ENCODE peak calls at places on chromosomes 13 and 19, in nine cellular contexts. B is breast epithelium; V is activated naive CD8-positive, alpha-beta T cell treated with anti-CD3 and anti-CD28 coated beads for 36 hours; W is left colon; M is activated T-cell treated with anti-CD3 and anti-CD28 coated beads for 1 hour; H is fibroblast of the aortic adventitia; D is cardiac fibroblast; Q is left cardiac atrium; F is left ventricle myocardium inferior. Y is an unnamed sample.
A peak's percentile ranks its signal among the peaks of the same experiment; 100 is the strongest.

GRCh38 chr19:41546386-41546789 is 29.6 kb upstream of the CEACAM21 start:
- DNase-seq in B (no peak), V (no peak), W (peak; percentile 44), M (no peak), H (no peak), D (no peak), Q (no peak), F (no peak), Y (peak; percentile 45)

GRCh38 chr13:27966641-27967202 is 2.4 kb downstream of the CDX2 start:
- DNase-seq in B (no peak), V (no peak), W (no peak), M (no peak), H (no peak), D (no peak), Q (no peak), F (no peak), Y (no peak)

GRCh38 chr19:5948697-5949564 is 29.0 kb downstream of the RANBP3 start:
- DNase-seq in B (no peak), V (no peak), W (peak; percentile 54), M (no peak), H (peak; percentile 54), D (peak; percentile 46), Q (no peak), F (no peak), Y (no peak)

GRCh38 chr19:18194554-18195238 is 1.7 kb downstream of the MPV17L2 start:
- DNase-seq in B (peak; percentile 81), V (peak; percentile 22), W (peak; percentile 66), M (no peak), H (peak; percentile 82), D (peak; percentile 79), Q (peak; percentile 51), F (no peak), Y (no peak)

GRCh38 chr19:7787141-7787540 is 24.1 kb downstream of the CLEC4M start:
- DNase-seq in B (no peak), V (no peak), W (no peak), M (no peak), H (no peak), D (no peak), Q (peak; percentile 29), F (peak; percentile 34), Y (no peak)

GRCh38 chr13:106110241-106110855 is 425.1 kb downstream of the EFNB2 start:
- DNase-seq in B (no peak), V (no peak), W (no peak), M (no peak), H (no peak), D (no peak), Q (no peak), F (no peak), Y (no peak)

GRCh38 chr13:31862828-31863227 is 123.5 kb downstream of the RXFP2 start:
- DNase-seq in B (no peak), V (no peak), W (no peak), M (no peak), H (no peak), D (no peak), Q (no peak), F (no peak), Y (no peak)

GRCh38 chr13:102399791-102400618 is 1.8 kb downstream of the FGF14 start:
- DNase-seq in B (no peak), V (peak; percentile 24), W (no peak), M (peak; percentile 1), H (no peak), D (no peak), Q (peak; percentile 33), F (peak; percentile 25), Y (no peak)

GRCh38 chr19:20247016-20247683 is 80.1 kb downstream of the ZNF486 start:
- DNase-seq in B (no peak), V (no peak), W (no peak), M (peak; percentile 16), H (peak; percentile 1), D (peak; percentile 3), Q (no peak), F (peak; percentile 16), Y (no peak)

GRCh38 chr13:38350114-38350617 is 515 bp downstream of the UFM1 start:
- DNase-seq in B (peak; percentile 43), V (peak; percentile 58), W (peak; percentile 75), M (peak; percentile 23), H (no peak), D (peak; percentile 66), Q (peak; percentile 75), F (peak; percentile 60), Y (peak; percentile 25)

GRCh38 chr19:39768334-39768733 is 10.3 kb upstream of the LEUTX start:
- DNase-seq in B (no peak), V (no peak), W (no peak), M (no peak), H (no peak), D (no peak), Q (no peak), F (no peak), Y (no peak)

GRCh38 chr13:46286972-46287371 is 75.2 kb downstream of the LRRC63 start:
- DNase-seq in B (no peak), V (no peak), W (no peak), M (no peak), H (no peak), D (no peak), Q (no peak), F (no peak), Y (no peak)

GRCh38 chr19:29266603-29267002 is 53.7 kb upstream of the UQCRFS1 start:
- DNase-seq in B (no peak), V (no peak), W (no peak), M (no peak), H (no peak), D (no peak), Q (no peak), F (no peak), Y (no peak)

GRCh38 chr19:29672933-29673336 is 7.7 kb downstream of the PLEKHF1 start:
- DNase-seq in B (no peak), V (peak; percentile 86), W (no peak), M (peak; percentile 77), H (no peak), D (no peak), Q (no peak), F (no peak), Y (peak; percentile 84)

GRCh38 chr19:17455711-17456123 is 5.0 kb downstream of the NXNL1 start:
- DNase-seq in B (no peak), V (no peak), W (no peak), M (no peak), H (no peak), D (no peak), Q (no peak), F (no peak), Y (no peak)

GRCh38 chr13:44109986-44110640 is 230.4 kb downstream of the LACC1 start:
- DNase-seq in B (no peak), V (no peak), W (peak; percentile 33), M (no peak), H (no peak), D (no peak), Q (no peak), F (no peak), Y (no peak)

GRCh38 chr19:48481191-48481500 is 12.0 kb downstream of the CYTH2 start:
- DNase-seq in B (no peak), V (no peak), W (no peak), M (no peak), H (peak; percentile 30), D (no peak), Q (no peak), F (no peak), Y (no peak)

GRCh38 chr13:24097064-24097463 is 63.5 kb upstream of the SPATA13 start:
- DNase-seq in B (no peak), V (peak; percentile 60), W (no peak), M (no peak), H (peak; percentile 55), D (peak; percentile 49), Q (no peak), F (no peak), Y (no peak)

GRCh38 chr13:36750046-36750445 is 69.0 kb upstream of the RFXAP start:
- DNase-seq in B (no peak), V (no peak), W (no peak), M (no peak), H (no peak), D (no peak), Q (no peak), F (no peak), Y (no peak)

GRCh38 chr13:36531746-36532486 is 99.6 kb downstream of the CCNA1 start:
- DNase-seq in B (no peak), V (no peak), W (no peak), M (no peak), H (peak; percentile 48), D (peak; percentile 41), Q (peak; percentile 31), F (no peak), Y (no peak)

GRCh38 chr13:22736084-22736767 is 444.6 kb upstream of the SGCG start:
- DNase-seq in B (no peak), V (no peak), W (no peak), M (no peak), H (no peak), D (no peak), Q (no peak), F (no peak), Y (no peak)

GRCh38 chr19:51066393-51066792 is 1.5 kb upstream of the KLK13 start:
- DNase-seq in B (no peak), V (no peak), W (no peak), M (no peak), H (no peak), D (no peak), Q (no peak), F (no peak), Y (no peak)

Y was measured in activated effector memory CD4-positive, alpha-beta T cell treated with Interleukin-2 at 50 U/mL for 16 hours.